ENCODE peak calls at places on chromosomes 3 and 15, in nine cellular contexts. H is Peyer's patch; B is lung; C is stromal cell of bone marrow; W is activated T-cell treated with anti-CD3 and anti-CD28 coated beads for 1 hour; N is kidney tubule cell; S is H54; T is stimulated activated CD4-positive, alpha-beta T cell treated with anti-CD3 and anti-CD28 coated beads, Interleukin-1b, Interleukin-23, amount 100 ng/mL, for 48 hours; O is WTC11. D is an unnamed sample.
A peak's percentile ranks its signal among the peaks of the same experiment; 100 is the strongest.

GRCh38 chr3:112814256-112814655 is 32.4 kb downstream of the CD200R1L start:
- DNase-seq in N (peak; percentile 53), B (no peak), O (no peak), C (peak; percentile 72), H (no peak), T (no peak), W (no peak), S (peak; percentile 5), D (peak; percentile 74)

GRCh38 chr3:150775001-150775599 is 12.1 kb upstream of the SIAH2 start:
- DNase-seq in H (no peak), N (peak; percentile 87), O (no peak), W (no peak), T (no peak), C (peak; percentile 41), S (no peak), B (no peak), D (peak; percentile 79)

GRCh38 chr3:15272431-15273196 is 59.8 kb downstream of the SH3BP5 start:
- DNase-seq in B (no peak), T (no peak), N (no peak), W (no peak), H (peak; percentile 47), S (no peak), C (no peak), O (peak; percentile 27), D (no peak)

GRCh38 chr15:76139368-76140068 is 79.7 kb downstream of the TMEM266 start:
- DNase-seq in H (peak; percentile 87), W (peak; percentile 59), O (peak; percentile 90), N (peak; percentile 72), S (peak; percentile 46), C (peak; percentile 42), B (peak; percentile 73), T (peak; percentile 72), D (peak; percentile 73)

GRCh38 chr3:177483182-177483967 is 286.1 kb upstream of the TBL1XR1 start:
- DNase-seq in B (no peak), C (no peak), O (peak; percentile 26), S (no peak), T (no peak), H (no peak), N (peak; percentile 35), W (no peak), D (peak; percentile 94)

GRCh38 chr3:186004671-186005070 is 66.9 kb upstream of the TRA2B start:
- DNase-seq in S (no peak), T (no peak), O (no peak), H (no peak), N (no peak), B (no peak), C (no peak), W (no peak), D (no peak)

GRCh38 chr3:18428036-18428435 is 2.9 kb upstream of the SATB1 start:
- DNase-seq in S (no peak), H (no peak), C (no peak), N (no peak), O (no peak), B (no peak), W (no peak), T (no peak), D (no peak)

GRCh38 chr3:37956353-37957184 is 34.0 kb upstream of the VILL start:
- DNase-seq in O (no peak), C (no peak), T (no peak), W (no peak), H (no peak), S (no peak), N (no peak), B (no peak), D (no peak)

GRCh38 chr3:63753567-63753966 is 65.5 kb upstream of the C3orf49 start:
- DNase-seq in B (no peak), O (no peak), W (no peak), C (peak; percentile 9), S (peak; percentile 4), H (no peak), T (no peak), N (peak; percentile 28), D (peak; percentile 44)

GRCh38 chr3:30511524-30512278 is 94.7 kb upstream of the TGFBR2 start:
- DNase-seq in H (no peak), S (peak; percentile 9), T (no peak), C (peak; percentile 81), W (no peak), O (no peak), N (peak; percentile 47), B (no peak), D (peak; percentile 99)

GRCh38 chr3:170317954-170318353 is 39.6 kb upstream of the SKIL start:
- DNase-seq in T (no peak), C (no peak), H (no peak), W (no peak), N (no peak), B (no peak), O (no peak), S (no peak), D (no peak)

GRCh38 chr3:17602126-17602525 is 140.3 kb downstream of the TBC1D5 start:
- DNase-seq in N (peak; percentile 74), H (no peak), O (no peak), S (no peak), B (no peak), T (no peak), W (no peak), C (no peak), D (peak; percentile 83)

GRCh38 chr3:23385327-23385726 is 182.2 kb downstream of the UBE2E2 start:
- DNase-seq in O (no peak), T (no peak), H (no peak), B (no peak), N (no peak), W (no peak), C (no peak), S (no peak), D (no peak)

GRCh38 chr3:29440321-29441019 is 159.6 kb downstream of the RBMS3 start:
- DNase-seq in O (no peak), N (peak; percentile 29), H (peak; percentile 46), T (no peak), W (no peak), B (no peak), S (no peak), C (no peak), D (peak; percentile 36)

GRCh38 chr3:159669753-159670152 is 318.9 kb upstream of the IL12A start:
- DNase-seq in S (no peak), T (no peak), O (no peak), N (peak; percentile 63), B (no peak), W (no peak), H (no peak), C (no peak), D (peak; percentile 75)

GRCh38 chr3:4392992-4393391 is 74.1 kb downstream of the SUMF1 start:
- DNase-seq in H (no peak), S (no peak), O (no peak), N (no peak), W (no peak), B (no peak), T (no peak), C (no peak), D (no peak)

GRCh38 chr15:58515807-58516206 is 84.0 kb downstream of the LIPC start:
- DNase-seq in C (no peak), N (no peak), S (no peak), W (no peak), H (no peak), T (peak; percentile 30), B (no peak), O (no peak), D (no peak)

GRCh38 chr15:100061944-100062343 is 279.8 kb downstream of the ADAMTS17 start:
- DNase-seq in O (no peak), S (no peak), W (no peak), N (no peak), T (no peak), H (no peak), B (no peak), C (no peak), D (no peak)

GRCh38 chr3:115937054-115937453 is 313.7 kb downstream of the GAP43 start:
- DNase-seq in O (no peak), C (no peak), T (no peak), S (no peak), B (no peak), H (no peak), N (no peak), W (no peak), D (peak; percentile 10)

GRCh38 chr15:32898991-32899613 is 181.3 kb downstream of the GREM1 start:
- DNase-seq in S (no peak), C (no peak), T (no peak), W (no peak), O (peak; percentile 78), B (no peak), H (peak; percentile 57), N (no peak), D (no peak)

GRCh38 chr3:141830508-141830907 is 45.9 kb upstream of the ATP1B3 start:
- DNase-seq in W (no peak), H (no peak), N (no peak), O (no peak), C (no peak), S (no peak), B (no peak), T (no peak), D (peak; percentile 99)

GRCh38 chr15:25795712-25796111 is 67.4 kb downstream of the ATP10A start:
- DNase-seq in T (no peak), O (no peak), B (no peak), H (no peak), W (no peak), S (no peak), N (no peak), C (no peak), D (no peak)

GRCh38 chr15:79008666-79009065 is 63.8 kb upstream of the CTSH start:
- DNase-seq in H (no peak), W (no peak), O (no peak), T (no peak), S (no peak), N (no peak), B (no peak), C (no peak), D (no peak)

D was measured in bronchial epithelial cell.